ENCODE peak calls at places on chromosomes 1 and 21, in five cellular contexts. E is psoas muscle, H is IMR-90, Q is GM12865, V is left lung. N is an unnamed sample.

GRCh38 chr1:214296860-214297699 is 16.1 kb downstream of the SMYD2 start:
- DNase-seq in E (no peak), H (peak), Q (no peak), V (no peak), N (peak)

GRCh38 chr1:26922201-26922729 is 722 bp downstream of the NUDC start:
- DNase-seq in E (no peak), H (peak), Q (no peak), V (no peak), N (no peak)

GRCh38 chr1:52996653-52997052 is 65.4 kb upstream of the PODN start:
- DNase-seq in E (no peak), H (peak), Q (no peak), V (no peak), N (no peak)

GRCh38 chr1:81554108-81554507 is 246.6 kb upstream of the ADGRL2 start:
- DNase-seq in E (no peak), H (no peak), Q (peak), V (no peak), N (no peak)

GRCh38 chr21:44626673-44627143 is at the start of gene KRTAP10-9:
- DNase-seq in E (no peak), H (no peak), Q (no peak), V (no peak), N (no peak)

GRCh38 chr1:212229654-212230053 is 55.6 kb upstream of the PPP2R5A start:
- DNase-seq in E (no peak), H (peak), Q (no peak), V (no peak), N (no peak)

GRCh38 chr21:36461918-36462486 is 17.9 kb downstream of the CLDN14 start:
- DNase-seq in E (no peak), H (no peak), Q (no peak), V (no peak), N (no peak)

GRCh38 chr1:30109853-30110252 is 613.5 kb downstream of the MATN1 start:
- DNase-seq in E (no peak), H (peak), Q (no peak), V (no peak), N (no peak)

GRCh38 chr1:940121-941026 is 16.7 kb downstream of the SAMD11 start:
- DNase-seq in E (peak), H (peak), Q (no peak), V (peak), N (no peak)

GRCh38 chr1:75487399-75487798 is 123.5 kb downstream of the SLC44A5 start:
- DNase-seq in E (no peak), H (no peak), Q (no peak), V (no peak), N (no peak)

GRCh38 chr1:96236156-96236739 is 485.3 kb upstream of the PTBP2 start:
- DNase-seq in E (no peak), H (peak), Q (peak), V (peak), N (peak)

GRCh38 chr1:35852241-35852640 is 30.8 kb upstream of the AGO1 start:
- DNase-seq in E (no peak), H (no peak), Q (no peak), V (no peak), N (no peak)

GRCh38 chr1:10212476-10212875 is 2.1 kb downstream of the KIF1B start:
- DNase-seq in E (no peak), H (no peak), Q (no peak), V (no peak), N (no peak)

GRCh38 chr1:8571200-8571984 is 246.0 kb downstream of the RERE start:
- DNase-seq in E (no peak), H (peak), Q (no peak), V (no peak), N (no peak)

GRCh38 chr1:201224671-201225400 is 34.2 kb downstream of the IGFN1 start:
- DNase-seq in E (no peak), H (no peak), Q (no peak), V (peak), N (no peak)

GRCh38 chr1:210739627-210740026 is 394.3 kb downstream of the KCNH1 start:
- DNase-seq in E (no peak), H (peak), Q (no peak), V (no peak), N (no peak)

GRCh38 chr21:34745557-34746255 is 76.9 kb downstream of the CLIC6 start:
- DNase-seq in E (peak), H (peak), Q (peak), V (peak), N (no peak)

GRCh38 chr1:156927215-156928042 is 7.0 kb downstream of the LRRC71 start:
- DNase-seq in E (peak), H (peak), Q (peak), V (peak), N (no peak)

GRCh38 chr21:29258626-29259335 is 39.9 kb upstream of the BACH1 start:
- DNase-seq in E (no peak), H (peak), Q (no peak), V (no peak), N (peak)

GRCh38 chr1:32353886-32354570 is 8.3 kb downstream of the FAM229A start:
- DNase-seq in E (no peak), H (peak), Q (no peak), V (no peak), N (peak)

GRCh38 chr1:234573711-234574299 is 36.2 kb downstream of the IRF2BP2 start:
- DNase-seq in E (no peak), H (no peak), Q (no peak), V (no peak), N (no peak)

GRCh38 chr1:160357286-160358002 is 9.4 kb upstream of the NHLH1 start:
- DNase-seq in E (no peak), H (no peak), Q (no peak), V (no peak), N (no peak)

GRCh38 chr1:160353223-160353622 is 10.0 kb downstream of the NCSTN start:
- DNase-seq in E (no peak), H (peak), Q (no peak), V (no peak), N (no peak)

GRCh38 chr1:160351629-160352028 is 8.4 kb downstream of the NCSTN start:
- DNase-seq in E (peak), H (no peak), Q (no peak), V (no peak), N (no peak)

GRCh38 chr1:160352555-160352954 is 9.4 kb downstream of the NCSTN start:
- DNase-seq in E (no peak), H (no peak), Q (no peak), V (no peak), N (no peak)

GRCh38 chr1:160354388-160354985 is 11.3 kb downstream of the NCSTN start:
- DNase-seq in E (no peak), H (peak), Q (peak), V (no peak), N (no peak)
- TF ChIP-seq CTCF in E (peak), H (peak), Q (peak), V (no peak), N (peak)

DNA sequence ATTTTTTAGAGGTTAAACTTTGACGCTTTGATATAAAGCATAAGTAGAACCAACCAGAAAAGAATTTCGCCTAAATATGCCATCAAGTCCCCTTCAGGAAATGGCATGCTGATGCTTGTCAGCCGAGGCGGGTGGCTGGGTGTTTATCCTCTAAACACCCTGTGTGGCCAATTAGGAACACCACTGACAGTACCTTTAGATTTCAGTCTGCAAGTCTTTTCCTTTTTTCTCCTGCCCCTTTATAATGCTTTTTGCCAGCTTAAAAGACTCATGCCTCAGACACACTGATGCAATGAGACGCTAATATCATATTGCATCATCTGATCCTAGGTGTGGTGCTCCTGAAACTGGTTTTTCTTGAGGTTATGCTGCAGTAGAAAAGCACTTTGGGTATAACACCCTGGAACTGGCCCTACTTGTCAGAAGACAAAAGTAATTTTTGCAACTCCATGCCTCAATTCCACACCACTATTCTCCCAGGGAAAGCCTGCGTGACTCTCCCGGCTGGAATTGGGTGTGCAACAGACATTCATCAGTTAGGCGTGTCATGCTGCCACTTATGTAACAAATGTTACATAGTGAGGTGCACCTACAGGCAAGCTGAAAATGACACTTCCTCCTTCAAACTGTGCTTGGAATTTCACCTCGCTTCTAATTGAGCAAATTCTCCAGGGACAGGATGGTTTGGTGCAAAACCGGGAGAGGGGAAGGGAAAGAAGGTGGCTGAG is 2.0 kb upstream of the RCC2 start:
- DNase-seq in E (no peak), H (peak), Q (peak), V (no peak), N (no peak)
- H3K4me3 ChIP-seq in E (no peak), H (no peak), Q (no peak), V (no peak), N (no peak)

DNA sequence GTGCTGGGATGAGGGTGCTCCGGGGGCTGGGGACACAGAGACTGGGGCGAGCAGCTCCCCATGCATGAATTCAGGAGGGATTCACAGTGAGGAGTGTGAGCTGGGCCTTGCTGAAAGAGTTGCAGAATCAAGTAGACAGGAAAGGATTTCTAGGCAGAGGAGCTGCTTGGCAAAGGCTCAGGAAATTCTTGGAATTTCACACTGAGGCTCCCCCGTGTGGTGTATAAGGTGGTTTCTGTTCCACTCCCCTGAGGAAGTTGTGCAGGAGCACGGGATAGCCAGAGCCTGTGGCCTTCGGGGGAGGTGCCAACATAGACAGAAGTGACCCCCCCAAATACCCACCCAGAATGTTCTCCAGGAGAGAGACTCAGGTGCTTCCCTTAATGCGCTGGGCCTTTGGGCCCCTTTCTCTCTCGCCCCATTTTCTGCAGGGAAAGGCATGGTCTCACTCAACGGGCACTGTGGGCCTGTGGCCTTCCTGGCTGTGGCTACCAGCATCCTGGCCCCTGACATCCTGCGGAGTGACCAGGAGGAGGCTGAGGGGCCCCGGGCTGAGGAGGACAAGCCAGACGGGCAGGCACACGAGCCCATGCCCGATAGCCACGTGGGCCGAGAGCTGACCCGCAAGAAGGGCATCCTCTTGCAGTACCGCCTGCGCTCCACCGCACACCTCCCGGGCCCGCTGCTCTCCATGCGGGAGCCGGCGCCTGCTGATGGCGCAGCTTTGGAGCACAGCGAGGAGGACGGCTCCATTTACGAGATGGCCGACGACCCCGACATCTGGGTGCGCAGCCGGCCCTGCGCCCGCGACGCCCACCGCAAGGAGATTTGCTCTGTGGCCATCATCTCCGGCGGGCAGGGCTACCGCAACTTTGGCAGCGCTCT is 58.5 kb upstream of the ACTL8 start:
- DNase-seq in E (no peak), H (peak), Q (no peak), V (no peak), N (peak)
- TF ChIP-seq CTCF in E (no peak), H (peak), Q (no peak), V (no peak), N (peak)

GRCh38 chr1:209207126-209207700 is 376.3 kb upstream of the CAMK1G start:
- DNase-seq in E (no peak), H (no peak), Q (no peak), V (no peak), N (no peak)
- H3K4me3 ChIP-seq in E (peak), H (no peak), Q (peak), V (no peak), N (peak)

DNA sequence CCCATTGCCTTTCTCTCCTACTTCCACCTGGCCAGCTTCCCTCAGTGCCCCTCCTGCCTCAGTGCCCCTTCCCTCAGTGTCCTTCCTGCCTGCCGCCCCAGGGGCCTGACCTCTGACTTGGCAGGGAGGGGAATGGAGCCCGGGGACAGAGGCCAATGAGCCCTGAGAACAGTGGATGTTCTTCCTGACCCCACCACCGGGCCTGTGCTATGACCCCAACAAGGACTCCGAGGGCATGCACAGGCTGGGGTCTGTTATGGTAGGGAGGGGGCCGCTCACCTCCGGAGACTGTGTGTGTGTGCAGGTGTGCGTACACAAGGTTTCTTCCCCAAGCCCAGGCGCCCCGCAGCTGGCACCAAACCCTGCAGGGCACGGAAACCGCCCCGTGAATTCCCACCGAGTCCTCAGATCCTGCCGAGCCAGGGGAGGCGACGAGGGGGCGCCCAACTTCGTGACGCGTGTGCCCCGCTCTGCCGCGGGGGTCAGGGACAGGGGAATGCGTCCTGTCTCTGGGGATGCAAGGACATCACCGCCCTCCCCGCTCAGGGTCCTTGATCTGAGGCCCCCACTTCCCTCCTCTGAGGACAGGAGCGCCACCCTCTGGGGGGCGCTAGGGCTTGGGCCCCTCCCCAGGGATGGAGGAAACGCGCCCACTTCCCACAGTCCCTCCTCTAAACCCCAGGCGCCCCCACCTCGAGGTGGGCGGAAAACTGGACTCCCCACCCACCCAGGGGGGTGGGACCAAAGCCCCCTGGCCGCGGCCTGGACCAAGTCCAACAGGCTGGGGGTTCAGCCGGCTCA is 725 bp downstream of the RAP1GAP start:
- DNase-seq in E (no peak), H (no peak), Q (no peak), V (no peak), N (no peak)
- TF ChIP-seq CTCF in E (no peak), H (no peak), Q (no peak), V (no peak), N (no peak)

GRCh38 chr1:202644219-202645096 is 65.8 kb downstream of the SYT2 start:
- DNase-seq in E (peak), H (no peak), Q (no peak), V (no peak), N (no peak)
- H3K4me3 ChIP-seq in E (no peak), H (no peak), Q (no peak), V (no peak), N (no peak)